ENCODE peak calls at places on chromosomes 2 and 18, in eight cellular contexts. E, M, H, U, V, P, R and L are unnamed samples.

GRCh38 chr2:185279999-185280398 is 458.6 kb upstream of the FSIP2 start:
- DNase-seq in E (peak), M (no peak), H (no peak), U (no peak), V (no peak), P (no peak), R (peak), L (peak)

GRCh38 chr2:25365241-25365640 is 23.5 kb upstream of the DNMT3A start:
- DNase-seq in E (no peak), M (no peak), H (no peak), U (no peak), V (no peak), P (no peak), R (no peak), L (no peak)

GRCh38 chr2:27581417-27582128 is 1.3 kb upstream of the ZNF512 start:
- DNase-seq in E (no peak), M (no peak), H (no peak), U (no peak), V (no peak), P (no peak), R (no peak), L (no peak)

GRCh38 chr18:79203017-79203605 is 133.9 kb downstream of the ATP9B start:
- DNase-seq in E (no peak), M (peak), H (no peak), U (no peak), V (peak), P (no peak), R (no peak), L (no peak)

GRCh38 chr2:55232863-55233657 is 572 bp downstream of the RPS27A start:
- DNase-seq in E (peak), M (no peak), H (no peak), U (no peak), V (no peak), P (peak), R (no peak), L (no peak)

GRCh38 chr2:239328306-239329191 is 72.3 kb downstream of the HDAC4 start:
- DNase-seq in E (no peak), M (no peak), H (no peak), U (no peak), V (no peak), P (no peak), R (no peak), L (no peak)

GRCh38 chr2:219625179-219625578 is 2.3 kb upstream of the SLC4A3 start:
- DNase-seq in E (no peak), M (no peak), H (no peak), U (no peak), V (no peak), P (no peak), R (no peak), L (no peak)

GRCh38 chr2:222024934-222025890 is 273.6 kb downstream of the PAX3 start:
- DNase-seq in E (peak), M (peak), H (no peak), U (no peak), V (peak), P (no peak), R (peak), L (peak)

GRCh38 chr2:112485849-112486248 is 3.9 kb downstream of the TTL start:
- DNase-seq in E (no peak), M (no peak), H (no peak), U (no peak), V (no peak), P (no peak), R (no peak), L (no peak)

GRCh38 chr2:74528600-74529356 is 728 bp downstream of the AUP1 start:
- DNase-seq in E (no peak), M (no peak), H (no peak), U (no peak), V (no peak), P (peak), R (peak), L (no peak)
- TF ChIP-seq REST in E (no peak), M (no peak), H (no peak), U (no peak), V (no peak), P (no peak), R (no peak), L (no peak)

DNA sequence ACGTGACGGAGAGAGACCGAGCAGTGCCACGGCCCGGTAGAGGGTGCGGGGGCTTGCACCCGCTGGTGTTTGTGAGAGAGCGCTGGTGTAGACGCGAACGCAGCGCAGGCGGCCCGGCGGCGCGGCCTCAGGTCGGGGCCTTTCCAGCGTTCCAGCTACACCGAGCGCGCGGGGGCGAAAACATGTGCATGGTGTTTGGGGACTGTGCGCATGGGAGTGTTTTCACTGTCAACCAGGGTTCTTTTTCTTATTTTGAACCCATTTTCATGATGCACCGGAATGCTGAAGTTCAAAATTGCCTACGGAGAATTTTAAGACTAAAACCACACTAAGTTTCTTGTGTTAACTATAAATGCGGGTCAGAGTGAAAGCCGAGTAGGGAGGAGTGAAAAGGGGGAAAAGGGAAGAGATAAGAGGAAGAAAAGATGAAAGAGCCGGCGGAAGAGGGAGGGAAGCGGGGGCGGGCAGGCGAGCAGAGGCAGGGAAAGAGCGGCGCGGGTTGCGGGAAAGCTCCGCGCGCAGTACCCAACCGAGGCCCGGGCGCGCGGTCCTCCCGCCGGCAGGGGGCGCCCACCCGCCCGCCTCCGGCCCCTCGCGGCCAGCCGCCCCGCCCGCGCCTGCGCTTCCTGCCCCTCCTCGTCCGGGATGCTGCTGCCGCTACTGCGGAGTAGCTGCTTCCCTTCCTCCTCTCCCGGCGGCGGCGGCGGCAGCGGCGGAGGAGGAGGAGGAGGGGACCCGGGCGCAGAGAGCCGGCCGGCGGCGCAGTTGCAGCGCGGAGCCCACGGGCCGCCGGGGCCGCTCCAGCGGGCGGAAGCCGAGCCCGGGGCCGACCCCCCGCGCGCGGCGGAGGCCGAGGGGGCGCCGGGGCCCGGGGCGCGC is at the start of gene RAB12:
- DNase-seq in E (peak), M (no peak), H (peak), U (no peak), V (peak), P (peak), R (peak), L (peak)
- H3K27ac ChIP-seq in E (peak), M (peak), H (peak), U (peak), V (peak), P (peak), R (peak), L (peak)

DNA sequence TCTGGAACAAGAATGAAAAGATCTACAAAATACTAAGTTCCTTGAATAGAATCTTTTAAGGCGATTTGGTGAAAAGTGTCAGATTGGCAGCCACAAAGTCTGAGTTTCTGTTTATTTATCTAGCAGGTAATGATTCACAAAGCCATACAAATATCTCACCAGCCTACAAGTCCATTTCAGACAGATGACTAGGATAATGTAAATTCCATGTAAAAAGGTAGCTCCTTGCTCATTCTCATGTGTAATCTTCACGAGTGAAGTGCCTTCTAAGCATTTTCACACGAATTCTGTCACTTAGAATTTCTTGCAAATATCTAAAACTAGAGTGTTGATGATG is 221.8 kb upstream of the RBBP8 start:
- DNase-seq in E (peak), M (no peak), H (no peak), U (no peak), V (no peak), P (no peak), R (peak), L (no peak)
- TF ChIP-seq REST in E (no peak), M (no peak), H (no peak), U (no peak), V (no peak), P (no peak), R (no peak), L (no peak)

GRCh38 chr2:23904692-23905091 is 22.2 kb downstream of the ATAD2B start:
- DNase-seq in E (no peak), M (no peak), H (no peak), U (no peak), V (no peak), P (no peak), R (no peak), L (no peak)

GRCh38 chr2:23901966-23902942 is 24.7 kb downstream of the ATAD2B start:
- DNase-seq in E (no peak), M (no peak), H (peak), U (no peak), V (no peak), P (no peak), R (no peak), L (no peak)

GRCh38 chr2:23903034-23903433 is 23.9 kb downstream of the ATAD2B start:
- DNase-seq in E (no peak), M (no peak), H (no peak), U (no peak), V (no peak), P (no peak), R (no peak), L (no peak)

GRCh38 chr2:23904215-23904614 is 22.7 kb downstream of the ATAD2B start:
- DNase-seq in E (no peak), M (no peak), H (no peak), U (no peak), V (no peak), P (no peak), R (no peak), L (no peak)

GRCh38 chr2:23905155-23905554 is 21.8 kb downstream of the ATAD2B start:
- DNase-seq in E (no peak), M (no peak), H (no peak), U (no peak), V (no peak), P (no peak), R (peak), L (no peak)
- H3K27ac ChIP-seq in E (no peak), M (no peak), H (no peak), U (no peak), V (no peak), P (peak), R (peak), L (no peak)

GRCh38 chr2:237570776-237571335 is 4.5 kb downstream of the PRLH start:
- DNase-seq in E (no peak), M (no peak), H (no peak), U (no peak), V (no peak), P (no peak), R (no peak), L (no peak)
- TF ChIP-seq REST in E (no peak), M (no peak), H (no peak), U (no peak), V (no peak), P (no peak), R (no peak), L (no peak)

DNA sequence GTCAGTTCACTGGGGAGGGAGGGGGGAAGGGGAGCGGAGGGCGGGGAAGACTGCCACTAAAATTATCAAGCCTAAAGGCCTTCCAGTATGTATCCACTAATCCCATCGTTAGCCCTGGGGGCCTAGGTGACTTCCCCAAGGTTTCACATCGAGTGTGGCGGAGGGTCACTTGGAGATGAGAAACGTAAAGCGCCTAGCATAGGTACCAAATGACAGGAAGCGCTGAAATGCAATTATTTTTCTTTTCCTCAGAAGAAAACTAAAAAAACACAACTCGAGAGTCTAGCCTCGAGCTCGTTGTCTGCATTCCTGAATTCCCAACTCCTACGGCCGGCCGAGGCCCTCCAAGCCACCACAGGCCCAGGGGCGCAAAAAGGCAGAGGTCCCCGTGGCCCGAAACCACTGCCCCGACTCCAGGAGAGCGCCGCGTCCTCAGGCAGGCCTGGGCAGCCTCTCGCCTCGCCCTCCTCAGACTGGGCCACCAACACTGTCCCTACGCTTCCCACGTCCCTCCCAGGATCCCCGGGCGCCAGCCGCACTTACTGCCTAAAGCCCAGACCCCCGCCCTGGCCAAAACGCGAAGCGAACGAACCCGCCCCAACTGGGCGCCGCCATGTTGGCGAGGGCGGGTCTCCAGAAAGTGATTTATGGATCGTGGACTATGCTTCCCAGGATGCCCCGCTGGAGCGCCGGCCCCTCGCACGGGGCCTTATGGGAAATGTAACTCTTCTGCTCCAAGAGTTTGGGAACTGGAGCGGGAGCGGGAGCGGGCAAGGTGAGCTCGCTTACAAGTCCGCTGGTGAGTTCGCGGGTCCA is at the start of gene USP40:
- DNase-seq in E (peak), M (peak), H (peak), U (no peak), V (peak), P (peak), R (peak), L (peak)
- H3K27ac ChIP-seq in E (peak), M (peak), H (peak), U (peak), V (peak), P (peak), R (peak), L (peak)

GRCh38 chr18:47970664-47971523 is 40.4 kb upstream of the SMAD2 start:
- DNase-seq in E (no peak), M (no peak), H (peak), U (no peak), V (no peak), P (no peak), R (no peak), L (no peak)
- TF ChIP-seq REST in E (no peak), M (no peak), H (no peak), U (no peak), V (no peak), P (no peak), R (no peak), L (no peak)

DNA sequence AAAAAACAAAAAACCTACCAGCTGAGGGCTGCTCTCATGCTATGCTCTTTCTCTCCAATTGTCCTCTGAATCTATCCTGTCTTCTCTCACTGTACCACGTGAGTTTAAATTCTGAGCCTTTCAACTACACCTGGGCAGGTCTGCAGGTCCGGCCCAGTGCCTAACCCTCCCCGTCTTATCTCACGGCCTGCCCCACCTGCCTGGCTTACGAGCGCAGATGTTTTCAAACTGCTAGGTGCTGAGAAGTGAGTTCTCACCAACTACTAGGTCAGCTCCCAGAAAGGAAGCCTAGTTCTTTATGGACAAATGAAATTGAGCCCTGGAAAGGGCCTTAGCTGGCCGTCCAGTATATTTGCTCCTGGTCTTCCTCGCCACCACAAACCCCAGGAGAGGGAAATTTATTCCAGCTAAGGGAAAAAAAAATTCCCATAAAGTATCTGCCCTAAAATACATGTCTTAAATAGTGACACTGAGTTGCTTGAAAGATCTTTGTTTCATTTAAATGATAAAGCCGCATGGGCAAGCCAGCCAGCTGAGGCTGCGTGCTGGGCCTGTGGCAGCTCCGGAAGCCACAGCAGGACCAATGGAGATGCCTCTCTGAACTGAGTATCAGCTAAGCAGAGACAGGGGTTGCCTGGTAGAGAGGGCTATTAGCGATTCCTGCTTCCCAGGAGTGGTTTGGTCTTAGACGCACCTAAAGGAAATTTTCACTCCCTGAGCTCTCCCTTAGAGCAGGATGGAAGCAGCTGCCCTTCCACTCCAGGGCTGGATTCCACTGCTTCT is 92.5 kb upstream of the NCK2 start:
- DNase-seq in E (no peak), M (no peak), H (no peak), U (no peak), V (no peak), P (no peak), R (no peak), L (peak)
- H3K27ac ChIP-seq in E (no peak), M (no peak), H (no peak), U (no peak), V (no peak), P (no peak), R (no peak), L (no peak)

GRCh38 chr18:22814329-22814703 is 118.8 kb upstream of the RBBP8 start:
- DNase-seq in E (no peak), M (no peak), H (no peak), U (no peak), V (no peak), P (no peak), R (no peak), L (no peak)
- TF ChIP-seq REST in E (no peak), M (no peak), H (no peak), U (no peak), V (no peak), P (no peak), R (no peak), L (no peak)